ENCODE peak calls at places on chromosome 9, in eight cellular contexts. One of them, this sample, is unnamed.

GRCh38 chr9:99478469-99479027 is 256.5 kb downstream of the SEC61B start:
- DNase-seq in neuronal stem cell: no peak
- DNase-seq in Karpas-422: no peak
- DNase-seq in adipocyte: no peak
- DNase-seq in CD8-positive, alpha-beta memory T cell: no peak
- DNase-seq in A673: no peak
- DNase-seq in left ventricle myocardium inferior: peak; percentile 33
- DNase-seq in fibroblast of lung: no peak
- DNase-seq in this sample: peak; percentile 44

GRCh38 chr9:93127395-93127911 is 6.6 kb downstream of the NINJ1 start:
- DNase-seq in CD8-positive, alpha-beta memory T cell: no peak
- DNase-seq in neuronal stem cell: no peak
- DNase-seq in left ventricle myocardium inferior: peak; percentile 31
- DNase-seq in fibroblast of lung: peak; percentile 36
- DNase-seq in A673: no peak
- DNase-seq in Karpas-422: no peak
- DNase-seq in adipocyte: peak; percentile 46
- DNase-seq in this sample: no peak

GRCh38 chr9:893843-894420 is 52.4 kb downstream of the DMRT1 start:
- DNase-seq in adipocyte: peak; percentile 63
- DNase-seq in neuronal stem cell: peak; percentile 49
- DNase-seq in left ventricle myocardium inferior: no peak
- DNase-seq in fibroblast of lung: peak; percentile 52
- DNase-seq in Karpas-422: peak; percentile 84
- DNase-seq in CD8-positive, alpha-beta memory T cell: no peak
- DNase-seq in A673: peak; percentile 41
- DNase-seq in this sample: no peak

GRCh38 chr9:134320195-134320885 is 5.9 kb upstream of the RXRA start:
- DNase-seq in A673: no peak
- DNase-seq in neuronal stem cell: no peak
- DNase-seq in fibroblast of lung: no peak
- DNase-seq in adipocyte: no peak
- DNase-seq in Karpas-422: peak; percentile 45
- DNase-seq in left ventricle myocardium inferior: peak; percentile 11
- DNase-seq in CD8-positive, alpha-beta memory T cell: no peak
- DNase-seq in this sample: no peak

GRCh38 chr9:98168952-98169488 is 23.4 kb downstream of the CORO2A start:
- DNase-seq in CD8-positive, alpha-beta memory T cell: peak; percentile 26
- DNase-seq in adipocyte: peak; percentile 12
- DNase-seq in Karpas-422: peak; percentile 91
- DNase-seq in fibroblast of lung: peak; percentile 22
- DNase-seq in neuronal stem cell: no peak
- DNase-seq in A673: no peak
- DNase-seq in left ventricle myocardium inferior: peak; percentile 57
- DNase-seq in this sample: peak; percentile 29

GRCh38 chr9:108035485-108035884 is 545.9 kb upstream of the KLF4 start:
- DNase-seq in A673: no peak
- DNase-seq in Karpas-422: no peak
- DNase-seq in adipocyte: no peak
- DNase-seq in neuronal stem cell: no peak
- DNase-seq in CD8-positive, alpha-beta memory T cell: no peak
- DNase-seq in fibroblast of lung: peak; percentile 19
- DNase-seq in left ventricle myocardium inferior: no peak
- DNase-seq in this sample: no peak

GRCh38 chr9:35366627-35367026 is 123.3 kb upstream of the RUSC2 start:
- DNase-seq in CD8-positive, alpha-beta memory T cell: no peak
- DNase-seq in neuronal stem cell: no peak
- DNase-seq in left ventricle myocardium inferior: no peak
- DNase-seq in A673: no peak
- DNase-seq in adipocyte: no peak
- DNase-seq in Karpas-422: no peak
- DNase-seq in fibroblast of lung: no peak
- DNase-seq in this sample: no peak

GRCh38 chr9:104906441-104907277 is 21.3 kb downstream of the ABCA1 start:
- DNase-seq in neuronal stem cell: no peak
- DNase-seq in A673: no peak
- DNase-seq in left ventricle myocardium inferior: no peak
- DNase-seq in Karpas-422: no peak
- DNase-seq in fibroblast of lung: peak; percentile 79
- DNase-seq in adipocyte: peak; percentile 64
- DNase-seq in CD8-positive, alpha-beta memory T cell: no peak
- DNase-seq in this sample: no peak

GRCh38 chr9:108468364-108468763 is 387.4 kb downstream of the ACTL7B start:
- DNase-seq in left ventricle myocardium inferior: no peak
- DNase-seq in CD8-positive, alpha-beta memory T cell: no peak
- DNase-seq in Karpas-422: peak; percentile 84
- DNase-seq in A673: peak; percentile 75
- DNase-seq in adipocyte: peak; percentile 42
- DNase-seq in neuronal stem cell: no peak
- DNase-seq in fibroblast of lung: no peak
- DNase-seq in this sample: peak; percentile 8

GRCh38 chr9:1009101-1009707 is 32.7 kb downstream of the DMRT3 start:
- DNase-seq in CD8-positive, alpha-beta memory T cell: peak; percentile 50
- DNase-seq in fibroblast of lung: peak; percentile 64
- DNase-seq in left ventricle myocardium inferior: peak; percentile 80
- DNase-seq in adipocyte: peak; percentile 90
- DNase-seq in neuronal stem cell: peak; percentile 77
- DNase-seq in A673: peak; percentile 82
- DNase-seq in Karpas-422: peak; percentile 91
- DNase-seq in this sample: peak; percentile 84

GRCh38 chr9:72155282-72155677 is 6.0 kb downstream of the GDA start:
- DNase-seq in A673: no peak
- DNase-seq in CD8-positive, alpha-beta memory T cell: no peak
- DNase-seq in left ventricle myocardium inferior: no peak
- DNase-seq in neuronal stem cell: no peak
- DNase-seq in adipocyte: no peak
- DNase-seq in Karpas-422: no peak
- DNase-seq in fibroblast of lung: no peak
- DNase-seq in this sample: no peak

GRCh38 chr9:37421914-37422288 is 595 bp upstream of the GRHPR start:
- DNase-seq in A673: no peak
- DNase-seq in fibroblast of lung: no peak
- DNase-seq in neuronal stem cell: no peak
- DNase-seq in left ventricle myocardium inferior: no peak
- DNase-seq in adipocyte: no peak
- DNase-seq in Karpas-422: no peak
- DNase-seq in CD8-positive, alpha-beta memory T cell: no peak
- DNase-seq in this sample: peak; percentile 34

GRCh38 chr9:127424669-127424986 is 446 bp downstream of the ZNF79 start:
- DNase-seq in Karpas-422: no peak
- DNase-seq in CD8-positive, alpha-beta memory T cell: no peak
- DNase-seq in fibroblast of lung: no peak
- DNase-seq in adipocyte: no peak
- DNase-seq in left ventricle myocardium inferior: no peak
- DNase-seq in A673: no peak
- DNase-seq in neuronal stem cell: no peak
- DNase-seq in this sample: no peak

GRCh38 chr9:129626079-129626943 is at the start of gene NTMT1:
- DNase-seq in CD8-positive, alpha-beta memory T cell: peak; percentile 82
- DNase-seq in left ventricle myocardium inferior: peak; percentile 87
- DNase-seq in Karpas-422: peak; percentile 93
- DNase-seq in adipocyte: peak; percentile 95
- DNase-seq in fibroblast of lung: peak; percentile 84
- DNase-seq in neuronal stem cell: peak; percentile 81
- DNase-seq in A673: peak; percentile 88
- DNase-seq in this sample: peak; percentile 85

GRCh38 chr9:89478821-89479668 is 18.9 kb downstream of the SEMA4D start:
- DNase-seq in left ventricle myocardium inferior: no peak
- DNase-seq in fibroblast of lung: no peak
- DNase-seq in neuronal stem cell: no peak
- DNase-seq in A673: no peak
- DNase-seq in CD8-positive, alpha-beta memory T cell: no peak
- DNase-seq in Karpas-422: no peak
- DNase-seq in adipocyte: no peak
- DNase-seq in this sample: no peak

GRCh38 chr9:110668528-110669167 is at the start of gene MUSK:
- DNase-seq in CD8-positive, alpha-beta memory T cell: no peak
- DNase-seq in fibroblast of lung: no peak
- DNase-seq in A673: no peak
- DNase-seq in neuronal stem cell: no peak
- DNase-seq in Karpas-422: no peak
- DNase-seq in adipocyte: no peak
- DNase-seq in left ventricle myocardium inferior: peak; percentile 18
- DNase-seq in this sample: no peak

GRCh38 chr9:83231039-83231438 is 168.1 kb upstream of the RASEF start:
- DNase-seq in left ventricle myocardium inferior: no peak
- DNase-seq in Karpas-422: no peak
- DNase-seq in neuronal stem cell: no peak
- DNase-seq in CD8-positive, alpha-beta memory T cell: no peak
- DNase-seq in adipocyte: no peak
- DNase-seq in fibroblast of lung: peak; percentile 22
- DNase-seq in A673: no peak
- DNase-seq in this sample: no peak

GRCh38 chr9:36328798-36329411 is 70.7 kb upstream of the GNE start:
- DNase-seq in Karpas-422: peak; percentile 87
- DNase-seq in neuronal stem cell: peak; percentile 45
- DNase-seq in left ventricle myocardium inferior: no peak
- DNase-seq in fibroblast of lung: peak; percentile 87
- DNase-seq in CD8-positive, alpha-beta memory T cell: peak; percentile 10
- DNase-seq in A673: peak; percentile 80
- DNase-seq in adipocyte: peak; percentile 86
- DNase-seq in this sample: peak; percentile 65

GRCh38 chr9:6441269-6441668 is 28.3 kb downstream of the UHRF2 start:
- DNase-seq in Karpas-422: no peak
- DNase-seq in CD8-positive, alpha-beta memory T cell: no peak
- DNase-seq in left ventricle myocardium inferior: no peak
- DNase-seq in A673: no peak
- DNase-seq in adipocyte: peak; percentile 17
- DNase-seq in fibroblast of lung: no peak
- DNase-seq in neuronal stem cell: no peak
- DNase-seq in this sample: no peak

GRCh38 chr9:113594484-113595299 is 131.2 kb downstream of the RGS3 start:
- DNase-seq in fibroblast of lung: no peak
- DNase-seq in Karpas-422: no peak
- DNase-seq in left ventricle myocardium inferior: no peak
- DNase-seq in CD8-positive, alpha-beta memory T cell: no peak
- DNase-seq in adipocyte: peak; percentile 59
- DNase-seq in A673: no peak
- DNase-seq in neuronal stem cell: no peak
- DNase-seq in this sample: no peak

GRCh38 chr9:1366300-1366699 is 316.1 kb downstream of the DMRT2 start:
- DNase-seq in adipocyte: no peak
- DNase-seq in fibroblast of lung: no peak
- DNase-seq in CD8-positive, alpha-beta memory T cell: no peak
- DNase-seq in Karpas-422: no peak
- DNase-seq in left ventricle myocardium inferior: no peak
- DNase-seq in neuronal stem cell: no peak
- DNase-seq in A673: no peak
- DNase-seq in this sample: no peak

GRCh38 chr9:129669141-129669718 is 3.8 kb downstream of the PRRX2 start:
- DNase-seq in fibroblast of lung: peak; percentile 52
- DNase-seq in adipocyte: peak; percentile 91
- DNase-seq in A673: no peak
- DNase-seq in CD8-positive, alpha-beta memory T cell: no peak
- DNase-seq in Karpas-422: no peak
- DNase-seq in neuronal stem cell: no peak
- DNase-seq in left ventricle myocardium inferior: no peak
- DNase-seq in this sample: no peak

GRCh38 chr9:95143591-95144561 is 173.6 kb downstream of the FANCC start:
- DNase-seq in fibroblast of lung: peak; percentile 100
- DNase-seq in A673: no peak
- DNase-seq in left ventricle myocardium inferior: peak; percentile 87
- DNase-seq in CD8-positive, alpha-beta memory T cell: no peak
- DNase-seq in neuronal stem cell: no peak
- DNase-seq in Karpas-422: no peak
- DNase-seq in adipocyte: peak; percentile 53
- DNase-seq in this sample: peak; percentile 71

GRCh38 chr9:69697475-69697874 is 25.3 kb upstream of the APBA1 start:
- DNase-seq in Karpas-422: no peak
- DNase-seq in fibroblast of lung: no peak
- DNase-seq in A673: no peak
- DNase-seq in CD8-positive, alpha-beta memory T cell: no peak
- DNase-seq in left ventricle myocardium inferior: no peak
- DNase-seq in adipocyte: no peak
- DNase-seq in neuronal stem cell: no peak
- DNase-seq in this sample: no peak
- H3K9me3 ChIP-seq in Karpas-422: peaks cover 25% of the 10 kb centered on the region
- H3K9me3 ChIP-seq in fibroblast of lung: no peaks in the 10 kb centered on the region
- H3K9me3 ChIP-seq in A673: peaks cover 22% of the 10 kb centered on the region
- H3K9me3 ChIP-seq in CD8-positive, alpha-beta memory T cell: peaks cover 17% of the 10 kb centered on the region
- H3K9me3 ChIP-seq in left ventricle myocardium inferior: peaks cover 92% of the 10 kb centered on the region
- H3K9me3 ChIP-seq in adipocyte: peaks cover 29% of the 10 kb centered on the region
- H3K9me3 ChIP-seq in neuronal stem cell: peaks cover 4% of the 10 kb centered on the region
- H3K9me3 ChIP-seq in this sample: peaks cover 17% of the 10 kb centered on the region

DNA sequence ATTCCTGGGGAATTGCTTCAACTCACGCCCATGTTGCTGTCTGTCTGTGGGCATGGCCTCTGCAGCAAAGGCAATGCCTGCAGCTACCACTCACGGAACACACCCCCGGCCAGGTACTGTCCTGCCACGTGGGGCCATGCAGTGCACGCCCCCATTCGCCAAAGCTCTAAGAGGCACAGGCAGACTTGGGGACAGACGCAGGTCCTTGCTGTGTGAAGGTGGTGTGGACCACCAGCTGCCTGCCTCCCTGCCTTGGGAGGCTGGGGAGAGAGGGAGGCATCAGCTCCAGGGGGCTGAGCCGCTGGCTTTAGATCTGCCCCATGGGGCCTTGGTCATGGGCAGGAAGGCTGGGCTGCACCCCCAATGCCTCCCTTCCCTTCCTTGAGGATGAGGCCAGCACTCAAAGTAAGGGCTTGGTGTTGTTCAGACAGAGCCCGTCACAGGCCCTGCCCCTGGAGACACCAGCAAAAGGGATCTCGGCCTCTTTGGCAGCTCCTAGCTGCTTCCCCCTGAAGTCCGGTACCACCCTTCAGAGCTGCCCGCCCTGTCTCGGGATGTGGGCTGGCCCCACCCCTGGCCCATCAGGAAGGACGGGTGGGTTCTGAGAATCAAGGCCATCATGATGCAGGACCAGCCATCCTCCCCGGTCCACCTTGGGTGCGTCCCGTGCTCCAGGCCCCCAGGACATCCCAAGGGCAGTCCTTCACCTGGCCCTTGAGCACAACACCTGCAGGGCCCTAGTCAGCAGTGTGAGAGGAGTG is 2.3 kb downstream of the GRIN1 start:
- DNase-seq in A673: no peak
- DNase-seq in neuronal stem cell: no peak
- DNase-seq in CD8-positive, alpha-beta memory T cell: no peak
- DNase-seq in fibroblast of lung: no peak
- DNase-seq in left ventricle myocardium inferior: no peak
- DNase-seq in Karpas-422: no peak
- DNase-seq in adipocyte: no peak
- DNase-seq in this sample: no peak
- H3K27me3 ChIP-seq in A673: peaks cover 81% of the 10 kb centered on the region
- H3K27me3 ChIP-seq in neuronal stem cell: peaks cover 10% of the 10 kb centered on the region
- H3K27me3 ChIP-seq in CD8-positive, alpha-beta memory T cell: peaks cover 48% of the 10 kb centered on the region
- H3K27me3 ChIP-seq in fibroblast of lung: peaks cover 29% of the 10 kb centered on the region
- H3K27me3 ChIP-seq in left ventricle myocardium inferior: peaks cover 92% of the 10 kb centered on the region
- H3K27me3 ChIP-seq in Karpas-422: no peaks in the 10 kb centered on the region
- H3K27me3 ChIP-seq in adipocyte: peaks cover 54% of the 10 kb centered on the region
- H3K27me3 ChIP-seq in this sample: peaks cover 85% of the 10 kb centered on the region

GRCh38 chr9:90697782-90698181 is 55.2 kb upstream of the DIRAS2 start:
- DNase-seq in Karpas-422: no peak
- DNase-seq in CD8-positive, alpha-beta memory T cell: no peak
- DNase-seq in neuronal stem cell: no peak
- DNase-seq in A673: no peak
- DNase-seq in adipocyte: no peak
- DNase-seq in left ventricle myocardium inferior: no peak
- DNase-seq in fibroblast of lung: no peak
- DNase-seq in this sample: no peak
- H3K4me3 ChIP-seq in Karpas-422: no peak overlapping the region
- H3K4me3 ChIP-seq in CD8-positive, alpha-beta memory T cell: no peak overlapping the region
- H3K4me3 ChIP-seq in neuronal stem cell: no peak overlapping the region
- H3K4me3 ChIP-seq in A673: no peak overlapping the region
- H3K4me3 ChIP-seq in adipocyte: no peak overlapping the region
- H3K4me3 ChIP-seq in left ventricle myocardium inferior: no peak overlapping the region
- H3K4me3 ChIP-seq in fibroblast of lung: no peak overlapping the region
- H3K4me3 ChIP-seq in this sample: no peak overlapping the region

GRCh38 chr9:8268216-8268878 is 468.8 kb upstream of the DMAC1 start:
- DNase-seq in neuronal stem cell: no peak
- DNase-seq in Karpas-422: no peak
- DNase-seq in A673: no peak
- DNase-seq in left ventricle myocardium inferior: no peak
- DNase-seq in CD8-positive, alpha-beta memory T cell: no peak
- DNase-seq in adipocyte: no peak
- DNase-seq in fibroblast of lung: peak; percentile 74
- DNase-seq in this sample: no peak
- H3K9me3 ChIP-seq in neuronal stem cell: no peaks in the 10 kb centered on the region
- H3K9me3 ChIP-seq in Karpas-422: peaks cover 11% of the 10 kb centered on the region
- H3K9me3 ChIP-seq in A673: no peaks in the 10 kb centered on the region
- H3K9me3 ChIP-seq in left ventricle myocardium inferior: peaks cover 23% of the 10 kb centered on the region
- H3K9me3 ChIP-seq in CD8-positive, alpha-beta memory T cell: no peaks in the 10 kb centered on the region
- H3K9me3 ChIP-seq in adipocyte: no peaks in the 10 kb centered on the region
- H3K9me3 ChIP-seq in fibroblast of lung: no peaks in the 10 kb centered on the region
- H3K9me3 ChIP-seq in this sample: no peaks in the 10 kb centered on the region

This sample was measured in heart right ventricle.